ENCODE peak calls at places on chromosomes 5 and 9, in seven cellular contexts. M, L, N, E, I, K and Y are unnamed samples.

GRCh38 chr9:5644522-5644921 is 15.6 kb downstream of the RIC1 start:
- DNase-seq in M (no peak), L (no peak), N (no peak), E (no peak), I (no peak), K (no peak), Y (no peak)

GRCh38 chr5:145478651-145479050 is 356.5 kb downstream of the PRELID2 start:
- DNase-seq in M (no peak), L (peak; percentile 73), N (no peak), E (no peak), I (no peak), K (no peak), Y (no peak)

GRCh38 chr9:6212722-6213375 is 2.8 kb upstream of the IL33 start:
- DNase-seq in M (no peak), L (no peak), N (no peak), E (no peak), I (no peak), K (no peak), Y (no peak)

GRCh38 chr9:4781408-4781807 is 11.3 kb upstream of the RCL1 start:
- DNase-seq in M (no peak), L (no peak), N (no peak), E (no peak), I (no peak), K (no peak), Y (no peak)

GRCh38 chr5:138832218-138832617 is 42.9 kb downstream of the LRRTM2 start:
- DNase-seq in M (no peak), L (peak; percentile 26), N (no peak), E (no peak), I (no peak), K (no peak), Y (no peak)

GRCh38 chr5:134226441-134227192 is 744 bp upstream of the PPP2CA start:
- DNase-seq in M (peak; percentile 10), L (peak; percentile 39), N (peak; percentile 12), E (no peak), I (no peak), K (no peak), Y (peak; percentile 91)

GRCh38 chr5:148259288-148259687 is 9.3 kb upstream of the SPINK13 start:
- DNase-seq in M (no peak), L (no peak), N (no peak), E (no peak), I (no peak), K (no peak), Y (no peak)

GRCh38 chr5:9932770-9933169 is 302.6 kb upstream of the TAS2R1 start:
- DNase-seq in M (no peak), L (peak; percentile 12), N (no peak), E (no peak), I (no peak), K (no peak), Y (no peak)

GRCh38 chr9:88532320-88532719 is 2.7 kb upstream of the NXNL2 start:
- DNase-seq in M (peak; percentile 78), L (peak; percentile 51), N (peak; percentile 21), E (no peak), I (no peak), K (no peak), Y (no peak)

GRCh38 chr5:25028994-25029393 is 384.2 kb upstream of the CDH10 start:
- DNase-seq in M (no peak), L (no peak), N (no peak), E (no peak), I (peak; percentile 5), K (no peak), Y (no peak)

GRCh38 chr5:5291357-5291756 is 131.1 kb upstream of the ICE1 start:
- DNase-seq in M (no peak), L (no peak), N (peak; percentile 4), E (no peak), I (no peak), K (no peak), Y (no peak)

GRCh38 chr9:29439961-29440360 is 1866.7 kb upstream of the C9orf72 start:
- DNase-seq in M (no peak), L (peak; percentile 1), N (no peak), E (no peak), I (no peak), K (no peak), Y (no peak)

GRCh38 chr9:109198736-109199384 is 31.8 kb upstream of the FRRS1L start:
- DNase-seq in M (peak; percentile 29), L (no peak), N (no peak), E (no peak), I (no peak), K (no peak), Y (peak; percentile 37)

GRCh38 chr5:137016783-137017324 is 482.3 kb downstream of the SPOCK1 start:
- DNase-seq in M (peak; percentile 7), L (no peak), N (no peak), E (no peak), I (no peak), K (no peak), Y (no peak)

GRCh38 chr9:92406506-92406905 is 2.1 kb upstream of the OGN start:
- DNase-seq in M (no peak), L (peak; percentile 37), N (peak; percentile 65), E (peak; percentile 23), I (peak; percentile 10), K (no peak), Y (peak; percentile 52)

GRCh38 chr5:54628049-54628448 is 110.5 kb downstream of the SNX18 start:
- DNase-seq in M (no peak), L (no peak), N (no peak), E (no peak), I (no peak), K (no peak), Y (peak; percentile 63)

GRCh38 chr5:35890021-35890740 is 33.5 kb downstream of the IL7R start:
- DNase-seq in M (no peak), L (peak; percentile 65), N (no peak), E (no peak), I (peak; percentile 70), K (no peak), Y (no peak)

GRCh38 chr9:36006541-36006940 is 30.2 kb upstream of the RECK start:
- DNase-seq in M (no peak), L (no peak), N (no peak), E (no peak), I (no peak), K (no peak), Y (peak; percentile 99)

DNA sequence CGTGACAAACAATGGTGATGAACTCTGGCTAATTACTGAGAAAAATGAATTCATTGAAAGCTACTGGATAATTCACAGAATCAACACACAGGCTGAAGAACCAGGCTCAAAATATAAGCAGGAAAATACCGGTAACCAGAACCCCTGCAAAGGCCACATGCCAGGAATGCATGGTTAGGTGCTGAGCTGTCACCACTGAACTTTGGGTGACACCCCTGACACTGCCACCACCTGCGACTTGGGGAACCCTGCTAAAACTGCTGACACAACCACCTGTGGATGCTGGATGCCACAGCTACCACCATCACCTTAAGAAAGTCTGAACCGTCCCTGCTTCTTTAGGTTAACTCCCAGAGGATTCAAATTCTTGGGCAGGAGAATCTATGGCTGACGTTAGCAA is 72.0 kb upstream of the NR4A3 start:
- DNase-seq in M (no peak), L (no peak), N (no peak), E (no peak), I (no peak), K (no peak), Y (no peak)
- H3K4me1 ChIP-seq in M (no peaks in the 10 kb centered on the region), L (peaks cover 4% of the 10 kb centered on the region), N (no peaks in the 10 kb centered on the region), E (no peaks in the 10 kb centered on the region), I (no peaks in the 10 kb centered on the region), K (no peaks in the 10 kb centered on the region), Y (no peaks in the 10 kb centered on the region)

DNA sequence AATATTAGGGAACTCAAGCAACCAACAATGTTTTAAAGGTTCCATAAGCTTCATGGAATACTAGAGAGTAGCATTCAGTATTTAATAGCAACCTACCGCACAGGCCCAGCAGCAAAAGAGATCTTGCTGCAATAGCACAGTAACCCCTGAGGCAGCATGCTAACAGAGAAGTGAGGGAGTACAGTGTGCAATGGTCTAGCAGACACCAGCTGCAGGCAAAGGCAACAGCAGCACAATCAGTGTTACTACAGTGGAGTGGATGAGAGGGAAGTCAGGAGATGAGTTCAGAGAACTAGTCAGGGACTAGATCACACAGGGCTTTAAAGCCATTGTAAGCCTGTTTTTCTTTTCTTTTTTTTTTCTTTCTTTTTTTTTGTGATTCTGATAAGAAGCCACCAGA is 2.8 kb downstream of the TICAM2 start:
- DNase-seq in M (no peak), L (peak; percentile 78), N (no peak), E (peak; percentile 13), I (no peak), K (no peak), Y (peak; percentile 8)
- H3K27ac ChIP-seq in M (no peak overlapping the region), L (no peak overlapping the region), N (no peak overlapping the region), E (peak overlapping the region; percentile 93), I (no peak overlapping the region), K (no peak overlapping the region), Y (no peak overlapping the region)

DNA sequence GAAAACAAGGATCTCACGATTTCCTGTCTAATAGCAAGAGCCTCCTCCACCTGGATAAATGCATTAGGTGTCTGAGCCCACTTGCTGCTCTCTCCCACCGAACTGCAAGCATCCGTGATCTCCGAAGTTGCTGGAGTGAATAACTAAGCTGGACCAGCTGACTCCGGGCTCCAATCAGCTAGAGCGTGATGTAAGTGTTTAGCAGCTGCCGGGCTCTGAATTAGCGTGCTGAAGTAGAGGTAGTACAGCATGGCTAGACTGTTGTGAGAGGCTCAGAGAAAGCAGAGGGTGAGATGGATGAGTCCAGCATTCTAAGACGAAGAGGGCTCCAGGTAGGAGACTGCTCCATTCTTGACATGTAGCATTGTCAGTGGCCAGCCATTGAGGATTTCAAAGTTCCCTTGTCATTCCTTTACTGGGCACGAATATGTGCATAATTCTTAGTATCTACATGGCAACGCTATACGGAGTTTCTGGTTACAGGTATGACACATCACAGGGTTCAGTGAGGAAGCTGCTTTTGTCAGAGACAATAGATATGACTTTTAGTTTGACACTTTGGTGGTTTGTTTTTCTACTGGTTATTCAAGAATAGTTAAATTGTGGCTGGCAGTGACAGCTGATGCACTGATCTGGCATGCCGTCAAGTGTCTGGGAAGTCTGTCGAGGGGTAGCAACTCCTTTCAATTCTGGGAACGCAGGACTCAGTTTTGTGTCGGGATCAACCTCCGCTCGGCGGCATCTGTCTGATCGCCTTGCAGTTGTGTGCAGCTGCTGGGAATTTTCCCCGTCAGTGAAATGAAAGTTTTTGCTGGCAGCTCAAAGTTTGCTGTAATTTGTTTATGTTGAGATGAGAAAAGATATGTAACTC is 232.6 kb downstream of the MAST4 start:
- DNase-seq in M (no peak), L (peak; percentile 79), N (peak; percentile 92), E (peak; percentile 30), I (peak; percentile 52), K (peak; percentile 70), Y (peak; percentile 45)
- H3K4me3 ChIP-seq in M (no peak overlapping the region), L (peak overlapping the region; percentile 81), N (peak overlapping the region; percentile 54), E (peak overlapping the region; percentile 54), I (peak overlapping the region; percentile 21), K (peak overlapping the region; percentile 29), Y (no peak overlapping the region)

GRCh38 chr9:98173181-98173580 is 19.3 kb downstream of the CORO2A start:
- DNase-seq in M (no peak), L (no peak), N (no peak), E (no peak), I (no peak), K (no peak), Y (no peak)
- H3K4me1 ChIP-seq in M (peaks cover 3% of the 10 kb centered on the region), L (no peaks in the 10 kb centered on the region), N (no peaks in the 10 kb centered on the region), E (no peaks in the 10 kb centered on the region), I (peaks cover 26% of the 10 kb centered on the region), K (no peaks in the 10 kb centered on the region), Y (peaks cover 36% of the 10 kb centered on the region)

DNA sequence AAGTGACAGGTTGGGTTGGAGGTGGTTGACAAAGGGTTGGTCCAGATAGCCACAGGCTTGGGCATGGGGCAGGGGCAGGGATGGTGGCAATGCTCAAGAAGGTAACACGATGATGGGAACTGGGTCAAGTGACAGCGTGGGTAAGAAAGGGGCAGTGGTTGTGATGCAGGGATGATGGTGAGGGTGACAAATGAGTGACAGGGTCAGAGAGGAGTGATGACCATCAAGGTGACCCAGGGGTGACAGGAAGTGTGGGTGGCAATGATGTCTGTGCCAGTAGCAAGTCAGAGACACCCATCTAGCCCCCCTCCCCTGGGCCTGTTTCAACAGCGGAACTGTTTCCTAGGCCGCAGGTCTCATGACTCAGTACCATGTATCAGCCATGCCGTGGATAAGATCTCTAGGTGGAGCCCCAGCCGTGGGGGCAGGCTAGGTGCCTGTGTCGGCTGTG is 20.5 kb downstream of the AQP3 start:
- DNase-seq in M (no peak), L (no peak), N (no peak), E (no peak), I (no peak), K (no peak), Y (no peak)
- H3K27ac ChIP-seq in M (no peak overlapping the region), L (no peak overlapping the region), N (no peak overlapping the region), E (no peak overlapping the region), I (no peak overlapping the region), K (no peak overlapping the region), Y (no peak overlapping the region)